ENCODE peak calls at places on chromosomes 7 and 10, in eight cellular contexts. E is stimulated activated CD4-positive, alpha-beta T cell treated with anti-CD3 and anti-CD28 coated beads, Interleukin-12 subunit alpha, Interleukin-12 subunit beta, amount 100 ng/mL, for 4 hours; X is endothelial cell; B is naive thymus-derived CD8-positive, alpha-beta T cell; F is NCI-H2081; O is substantia nigra; U is GM04504; K is NCI-H2107. V is an unnamed sample.

GRCh38 chr7:158084555-158084954 is 503.1 kb downstream of the PTPRN2 start:
- DNase-seq in E (no peak), X (no peak), B (no peak), F (no peak), O (no peak), U (no peak), K (no peak), V (no peak)

GRCh38 chr7:47145326-47145725 is 436.6 kb downstream of the TNS3 start:
- DNase-seq in E (no peak), X (no peak), B (no peak), F (no peak), O (no peak), U (no peak), K (no peak), V (no peak)

GRCh38 chr7:101940830-101941229 is 123.4 kb downstream of the CUX1 start:
- DNase-seq in E (no peak), X (peak; percentile 24), B (no peak), F (no peak), O (no peak), U (no peak), K (peak; percentile 57), V (no peak)

GRCh38 chr7:36820527-36821170 is 96.4 kb upstream of the AOAH start:
- DNase-seq in E (no peak), X (no peak), B (no peak), F (no peak), O (no peak), U (no peak), K (no peak), V (no peak)

GRCh38 chr10:69969961-69970360 is 82.7 kb upstream of the MACROH2A2 start:
- DNase-seq in E (no peak), X (no peak), B (no peak), F (no peak), O (no peak), U (no peak), K (no peak), V (no peak)

GRCh38 chr7:101942603-101943210 is 125.3 kb downstream of the CUX1 start:
- DNase-seq in E (no peak), X (no peak), B (no peak), F (no peak), O (no peak), U (no peak), K (no peak), V (no peak)

GRCh38 chr7:11959121-11959520 is 127.1 kb upstream of the THSD7A start:
- DNase-seq in E (no peak), X (no peak), B (no peak), F (no peak), O (no peak), U (no peak), K (no peak), V (no peak)

GRCh38 chr7:2120251-2120660 is 112.5 kb downstream of the MAD1L1 start:
- DNase-seq in E (no peak), X (no peak), B (peak; percentile 61), F (no peak), O (no peak), U (no peak), K (no peak), V (no peak)

GRCh38 chr10:4926400-4926799 is 36.8 kb upstream of the AKR1C1 start:
- DNase-seq in E (no peak), X (no peak), B (no peak), F (no peak), O (no peak), U (no peak), K (no peak), V (no peak)

GRCh38 chr7:132433286-132433685 is 143.0 kb downstream of the PLXNA4 start:
- DNase-seq in E (no peak), X (no peak), B (no peak), F (no peak), O (no peak), U (no peak), K (no peak), V (no peak)

GRCh38 chr7:47479821-47480575 is 101.9 kb downstream of the TNS3 start:
- DNase-seq in E (no peak), X (no peak), B (no peak), F (peak; percentile 56), O (no peak), U (no peak), K (no peak), V (no peak)

GRCh38 chr10:78337016-78337415 is 303.4 kb downstream of the RPS24 start:
- DNase-seq in E (no peak), X (no peak), B (no peak), F (no peak), O (no peak), U (no peak), K (no peak), V (no peak)

GRCh38 chr7:55572378-55573233 is at the start of gene VOPP1:
- DNase-seq in E (peak; percentile 58), X (peak; percentile 66), B (peak; percentile 39), F (peak; percentile 78), O (peak; percentile 16), U (no peak), K (peak; percentile 72), V (no peak)

GRCh38 chr7:69780377-69780776 is 182.1 kb downstream of the AUTS2 start:
- DNase-seq in E (no peak), X (no peak), B (no peak), F (peak; percentile 90), O (no peak), U (no peak), K (peak; percentile 70), V (no peak)

GRCh38 chr7:668139-668871 is 58.2 kb upstream of the DNAAF5 start:
- DNase-seq in E (no peak), X (no peak), B (no peak), F (no peak), O (no peak), U (peak; percentile 57), K (no peak), V (no peak)

GRCh38 chr7:124688991-124689390 is 76.6 kb downstream of the GPR37 start:
- DNase-seq in E (no peak), X (no peak), B (no peak), F (no peak), O (no peak), U (peak; percentile 36), K (no peak), V (no peak)

GRCh38 chr7:150333659-150334058 is 7.8 kb downstream of the RARRES2 start:
- DNase-seq in E (no peak), X (no peak), B (no peak), F (no peak), O (no peak), U (no peak), K (no peak), V (no peak)

GRCh38 chr7:5479133-5479745 is 55.6 kb upstream of the TNRC18 start:
- DNase-seq in E (no peak), X (no peak), B (no peak), F (no peak), O (no peak), U (peak; percentile 72), K (no peak), V (no peak)

GRCh38 chr10:451021-451471 is 238.4 kb downstream of the DIP2C start:
- DNase-seq in E (peak; percentile 38), X (no peak), B (peak; percentile 79), F (no peak), O (no peak), U (no peak), K (no peak), V (no peak)

GRCh38 chr7:67021260-67021659 is 24.6 kb downstream of the TYW1 start:
- DNase-seq in E (no peak), X (no peak), B (no peak), F (no peak), O (no peak), U (no peak), K (no peak), V (no peak)

GRCh38 chr10:43259248-43259980 is 7.5 kb downstream of the RASGEF1A start:
- DNase-seq in E (no peak), X (no peak), B (no peak), F (no peak), O (no peak), U (no peak), K (no peak), V (no peak)

GRCh38 chr10:122656308-122656705 is 43.3 kb downstream of the C10orf120 start:
- DNase-seq in E (no peak), X (no peak), B (no peak), F (no peak), O (no peak), U (no peak), K (no peak), V (no peak)

GRCh38 chr10:102279104-102279503 is 33.8 kb downstream of the GBF1 start:
- DNase-seq in E (no peak), X (no peak), B (no peak), F (no peak), O (no peak), U (no peak), K (no peak), V (no peak)

GRCh38 chr7:40704172-40704571 is 569.4 kb downstream of the SUGCT start:
- DNase-seq in E (no peak), X (no peak), B (no peak), F (no peak), O (no peak), U (no peak), K (no peak), V (no peak)

GRCh38 chr10:110641256-110641655 is 2.9 kb upstream of the RBM20 start:
- DNase-seq in E (peak; percentile 31), X (no peak), B (no peak), F (no peak), O (no peak), U (no peak), K (no peak), V (no peak)

GRCh38 chr7:99267530-99268360 is 4.9 kb upstream of the MYH16 start:
- DNase-seq in E (no peak), X (no peak), B (no peak), F (no peak), O (peak; percentile 29), U (peak; percentile 69), K (no peak), V (peak; percentile 69)

GRCh38 chr10:45044290-45044689 is 43.6 kb downstream of the ZNF22 start:
- DNase-seq in E (no peak), X (no peak), B (no peak), F (no peak), O (no peak), U (no peak), K (no peak), V (no peak)

GRCh38 chr10:90871279-90871760 is 454 bp upstream of the RPP30 start:
- DNase-seq in E (peak; percentile 26), X (peak; percentile 60), B (peak; percentile 27), F (peak; percentile 56), O (no peak), U (no peak), K (no peak), V (peak; percentile 15)

GRCh38 chr10:113000876-113001598 is 51.0 kb downstream of the TCF7L2 start:
- DNase-seq in E (no peak), X (no peak), B (no peak), F (no peak), O (no peak), U (no peak), K (no peak), V (no peak)

GRCh38 chr7:158655931-158656441 is 48.6 kb downstream of the NCAPG2 start:
- DNase-seq in E (peak; percentile 32), X (no peak), B (no peak), F (no peak), O (no peak), U (no peak), K (no peak), V (no peak)

GRCh38 chr7:28961972-28962371 is 3.8 kb upstream of the TRIL start:
- DNase-seq in E (no peak), X (no peak), B (no peak), F (no peak), O (no peak), U (no peak), K (no peak), V (no peak)

GRCh38 chr10:28248092-28248491 is 54.8 kb downstream of the MPP7 start:
- DNase-seq in E (no peak), X (no peak), B (no peak), F (no peak), O (no peak), U (peak; percentile 55), K (no peak), V (no peak)

GRCh38 chr10:5551531-5552375 is 27.0 kb downstream of the CALML3 start:
- DNase-seq in E (peak; percentile 64), X (no peak), B (no peak), F (no peak), O (no peak), U (no peak), K (no peak), V (no peak)